ENCODE peak calls at places on chromosomes 3 and 15, in six cellular contexts. One of them, this sample, is unnamed.

GRCh38 chr3:69866988-69867720 is 127.9 kb downstream of the MITF start:
- DNase-seq in HCT116: no peak
- DNase-seq in HepG2: no peak
- DNase-seq in WTC11: no peak
- DNase-seq in H1: no peak
- DNase-seq in endothelial cell of umbilical vein: no peak
- DNase-seq in this sample: peak

GRCh38 chr3:193850084-193850619 is 257.1 kb downstream of the OPA1 start:
- DNase-seq in H1: no peak
- DNase-seq in WTC11: no peak
- DNase-seq in endothelial cell of umbilical vein: no peak
- DNase-seq in HepG2: no peak
- DNase-seq in HCT116: no peak
- DNase-seq in this sample: no peak

GRCh38 chr3:76756578-76756977 is 283.3 kb upstream of the ROBO2 start:
- DNase-seq in endothelial cell of umbilical vein: no peak
- DNase-seq in HCT116: no peak
- DNase-seq in H1: no peak
- DNase-seq in WTC11: no peak
- DNase-seq in HepG2: no peak
- DNase-seq in this sample: no peak

GRCh38 chr3:57805674-57806073 is 49.6 kb downstream of the SLMAP start:
- DNase-seq in HepG2: no peak
- DNase-seq in endothelial cell of umbilical vein: peak
- DNase-seq in H1: no peak
- DNase-seq in WTC11: no peak
- DNase-seq in HCT116: peak
- DNase-seq in this sample: peak

GRCh38 chr3:21920431-21920830 is 169.4 kb upstream of the ZNF385D start:
- DNase-seq in endothelial cell of umbilical vein: no peak
- DNase-seq in HCT116: no peak
- DNase-seq in H1: no peak
- DNase-seq in HepG2: no peak
- DNase-seq in WTC11: no peak
- DNase-seq in this sample: no peak

GRCh38 chr15:25176991-25177954 is 222.5 kb downstream of the SNRPN start:
- DNase-seq in WTC11: peak
- DNase-seq in HCT116: no peak
- DNase-seq in endothelial cell of umbilical vein: no peak
- DNase-seq in HepG2: no peak
- DNase-seq in H1: peak
- DNase-seq in this sample: no peak

GRCh38 chr15:76973362-76973743 is 21.6 kb upstream of the PSTPIP1 start:
- DNase-seq in H1: peak
- DNase-seq in HepG2: peak
- DNase-seq in WTC11: peak
- DNase-seq in endothelial cell of umbilical vein: peak
- DNase-seq in HCT116: peak
- DNase-seq in this sample: peak

GRCh38 chr15:91861223-91861622 is 7.7 kb downstream of the SLCO3A1 start:
- DNase-seq in WTC11: no peak
- DNase-seq in HepG2: no peak
- DNase-seq in HCT116: no peak
- DNase-seq in H1: no peak
- DNase-seq in endothelial cell of umbilical vein: no peak
- DNase-seq in this sample: no peak

GRCh38 chr15:48459571-48460461 is 128.6 kb downstream of the DUT start:
- DNase-seq in HCT116: peak
- DNase-seq in WTC11: no peak
- DNase-seq in endothelial cell of umbilical vein: peak
- DNase-seq in HepG2: no peak
- DNase-seq in H1: no peak
- DNase-seq in this sample: peak

GRCh38 chr3:189756651-189757078 is 125.5 kb downstream of the TP63 start:
- DNase-seq in H1: no peak
- DNase-seq in HCT116: no peak
- DNase-seq in HepG2: no peak
- DNase-seq in WTC11: no peak
- DNase-seq in endothelial cell of umbilical vein: no peak
- DNase-seq in this sample: no peak

GRCh38 chr3:102979682-102980378 is 545.0 kb downstream of the ZPLD1 start:
- DNase-seq in HepG2: no peak
- DNase-seq in endothelial cell of umbilical vein: peak
- DNase-seq in H1: no peak
- DNase-seq in HCT116: peak
- DNase-seq in WTC11: no peak
- DNase-seq in this sample: peak

GRCh38 chr3:156536524-156537316 is 18.2 kb downstream of the SSR3 start:
- DNase-seq in WTC11: no peak
- DNase-seq in HepG2: no peak
- DNase-seq in H1: no peak
- DNase-seq in endothelial cell of umbilical vein: no peak
- DNase-seq in HCT116: no peak
- DNase-seq in this sample: no peak

GRCh38 chr15:38254065-38254883 is 1.6 kb downstream of the SPRED1 start:
- DNase-seq in WTC11: no peak
- DNase-seq in endothelial cell of umbilical vein: peak
- DNase-seq in H1: no peak
- DNase-seq in HepG2: peak
- DNase-seq in HCT116: peak
- DNase-seq in this sample: peak

GRCh38 chr3:138348950-138349739 is 766 bp downstream of the MRAS start:
- DNase-seq in HCT116: no peak
- DNase-seq in HepG2: peak
- DNase-seq in H1: peak
- DNase-seq in WTC11: peak
- DNase-seq in endothelial cell of umbilical vein: peak
- DNase-seq in this sample: peak

DNA sequence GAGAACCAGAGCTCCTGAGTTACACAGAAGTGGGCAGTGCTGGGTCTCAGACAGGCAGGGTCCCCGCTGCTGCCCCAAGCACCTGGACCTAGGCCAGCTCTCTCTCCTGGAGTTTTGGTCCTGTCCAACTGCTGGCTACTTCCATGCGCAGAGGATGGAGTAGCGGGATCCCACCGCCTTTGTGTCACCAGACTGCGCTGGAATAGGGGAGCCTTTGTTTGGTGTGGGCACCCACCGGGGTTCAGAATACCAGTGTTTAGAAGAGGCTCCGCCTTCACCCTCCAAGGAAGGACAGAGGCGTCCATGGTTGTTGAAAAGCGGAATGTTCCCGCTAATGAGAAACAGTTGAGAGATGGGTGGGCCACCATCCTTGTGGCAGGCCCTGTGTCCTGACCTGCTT is 154.4 kb downstream of the DNAJB8 start:
- DNase-seq in H1: peak
- DNase-seq in HepG2: no peak
- DNase-seq in HCT116: no peak
- DNase-seq in endothelial cell of umbilical vein: no peak
- DNase-seq in WTC11: no peak
- DNase-seq in this sample: no peak
- TF ChIP-seq MAX in H1: no peak
- TF ChIP-seq MAX in HepG2: no peak
- TF ChIP-seq MAX in HCT116: no peak
- TF ChIP-seq MAX in endothelial cell of umbilical vein: no peak
- TF ChIP-seq MAX in WTC11: no peak
- TF ChIP-seq MAX in this sample: no peak

GRCh38 chr3:148694116-148694515 is 3.6 kb upstream of the AGTR1 start:
- DNase-seq in HepG2: no peak
- DNase-seq in endothelial cell of umbilical vein: no peak
- DNase-seq in H1: no peak
- DNase-seq in WTC11: no peak
- DNase-seq in HCT116: no peak
- DNase-seq in this sample: no peak

GRCh38 chr3:148698190-148698806 is 595 bp downstream of the AGTR1 start:
- DNase-seq in endothelial cell of umbilical vein: no peak
- DNase-seq in WTC11: no peak
- DNase-seq in H1: no peak
- DNase-seq in HepG2: no peak
- DNase-seq in HCT116: no peak
- DNase-seq in this sample: no peak

DNA sequence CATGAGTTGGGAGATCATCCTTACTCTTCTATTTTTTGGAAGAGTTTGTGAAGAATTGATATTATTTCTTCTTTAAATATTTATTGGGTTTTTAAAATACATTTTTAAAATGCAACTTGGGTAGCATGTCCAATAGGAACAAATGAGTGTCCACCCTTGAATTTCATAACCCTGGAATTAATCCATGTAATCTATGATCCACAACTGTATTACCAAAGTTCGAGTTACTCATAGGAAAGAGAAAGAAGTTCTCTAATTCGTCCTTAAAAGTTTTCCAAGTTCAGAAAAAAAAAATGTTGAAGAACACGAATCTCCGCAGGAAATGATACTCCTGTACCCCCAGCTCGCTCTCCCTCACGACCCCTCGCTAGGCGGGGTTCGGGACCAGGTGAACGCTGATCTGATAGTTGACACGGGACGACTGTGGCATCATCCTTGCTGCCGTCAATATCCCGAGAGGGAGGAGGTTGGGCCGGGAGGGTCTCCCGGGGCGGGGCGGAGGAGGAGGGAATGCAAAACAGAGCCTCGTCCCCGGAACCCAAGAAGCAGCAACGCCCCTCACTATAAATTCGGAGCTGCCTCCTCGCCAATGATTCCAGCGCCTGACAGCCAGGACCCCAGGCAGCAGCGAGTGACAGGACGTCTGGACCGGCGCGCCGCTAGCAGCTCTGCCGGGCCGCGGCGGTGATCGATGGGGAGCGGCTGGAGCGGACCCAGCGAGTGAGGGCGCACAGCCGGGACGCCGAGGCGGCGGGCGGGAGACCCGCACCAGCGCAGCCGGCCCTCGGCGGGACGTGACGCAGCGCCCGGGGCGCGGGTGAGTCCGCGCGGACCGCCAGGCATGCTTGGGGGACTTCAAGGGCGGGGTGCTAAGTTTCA is at the start of gene AGTR1:
- DNase-seq in HCT116: no peak
- DNase-seq in endothelial cell of umbilical vein: no peak
- DNase-seq in H1: peak
- DNase-seq in HepG2: no peak
- DNase-seq in WTC11: peak
- DNase-seq in this sample: peak
- TF ChIP-seq MAX in HCT116: no peak
- TF ChIP-seq MAX in endothelial cell of umbilical vein: no peak
- TF ChIP-seq MAX in H1: no peak
- TF ChIP-seq MAX in HepG2: peak
- TF ChIP-seq MAX in WTC11: no peak
- TF ChIP-seq MAX in this sample: no peak

GRCh38 chr3:149554826-149555225 is 80.3 kb downstream of the TM4SF4 start:
- DNase-seq in H1: no peak
- DNase-seq in HCT116: peak
- DNase-seq in endothelial cell of umbilical vein: peak
- DNase-seq in WTC11: no peak
- DNase-seq in HepG2: no peak
- DNase-seq in this sample: peak

GRCh38 chr3:149551500-149551899 is 77.0 kb downstream of the TM4SF4 start:
- DNase-seq in H1: no peak
- DNase-seq in WTC11: no peak
- DNase-seq in endothelial cell of umbilical vein: no peak
- DNase-seq in HCT116: no peak
- DNase-seq in HepG2: no peak
- DNase-seq in this sample: no peak

GRCh38 chr3:149552700-149553099 is 78.2 kb downstream of the TM4SF4 start:
- DNase-seq in HCT116: no peak
- DNase-seq in H1: no peak
- DNase-seq in endothelial cell of umbilical vein: no peak
- DNase-seq in WTC11: no peak
- DNase-seq in HepG2: no peak
- DNase-seq in this sample: no peak

GRCh38 chr3:149555941-149556340 is 81.4 kb downstream of the TM4SF4 start:
- DNase-seq in HepG2: no peak
- DNase-seq in endothelial cell of umbilical vein: no peak
- DNase-seq in H1: no peak
- DNase-seq in WTC11: no peak
- DNase-seq in HCT116: no peak
- DNase-seq in this sample: no peak

DNA sequence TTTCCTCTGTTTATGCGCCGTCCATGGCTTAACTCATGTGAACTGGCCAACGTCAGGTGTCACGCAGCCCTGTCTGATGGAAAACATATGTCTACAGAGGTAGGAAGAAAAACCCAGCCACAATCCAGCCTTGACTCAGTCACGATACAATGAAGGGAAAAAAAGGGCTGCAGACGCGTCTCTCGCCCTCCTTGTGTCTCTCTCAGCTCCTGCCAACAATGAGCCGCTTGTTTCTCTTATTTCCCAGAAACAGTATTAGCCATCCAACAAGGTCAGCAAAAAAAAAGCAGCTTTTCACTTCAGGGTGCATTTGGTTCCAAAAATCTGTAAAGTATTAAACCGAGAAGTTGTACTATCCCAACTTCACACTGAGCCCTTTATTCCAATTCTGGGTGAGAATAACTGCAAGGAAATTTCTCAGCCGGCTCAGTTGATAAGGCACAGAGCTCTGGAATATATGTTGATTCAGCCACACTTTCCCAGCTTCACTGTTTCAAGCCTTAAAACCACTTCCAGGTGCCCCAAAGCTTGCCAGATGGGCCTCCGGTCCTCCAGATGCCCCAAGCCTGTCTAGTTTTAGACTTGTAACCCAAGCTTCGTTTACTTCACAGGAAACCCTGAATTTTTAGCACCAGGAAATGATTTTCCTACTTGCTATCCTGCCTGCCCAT is 79.4 kb downstream of the TM4SF4 start:
- DNase-seq in HepG2: no peak
- DNase-seq in H1: no peak
- DNase-seq in endothelial cell of umbilical vein: peak
- DNase-seq in HCT116: no peak
- DNase-seq in WTC11: no peak
- DNase-seq in this sample: no peak
- TF ChIP-seq MAX in HepG2: no peak
- TF ChIP-seq MAX in H1: no peak
- TF ChIP-seq MAX in endothelial cell of umbilical vein: no peak
- TF ChIP-seq MAX in HCT116: no peak
- TF ChIP-seq MAX in WTC11: no peak
- TF ChIP-seq MAX in this sample: no peak

DNA sequence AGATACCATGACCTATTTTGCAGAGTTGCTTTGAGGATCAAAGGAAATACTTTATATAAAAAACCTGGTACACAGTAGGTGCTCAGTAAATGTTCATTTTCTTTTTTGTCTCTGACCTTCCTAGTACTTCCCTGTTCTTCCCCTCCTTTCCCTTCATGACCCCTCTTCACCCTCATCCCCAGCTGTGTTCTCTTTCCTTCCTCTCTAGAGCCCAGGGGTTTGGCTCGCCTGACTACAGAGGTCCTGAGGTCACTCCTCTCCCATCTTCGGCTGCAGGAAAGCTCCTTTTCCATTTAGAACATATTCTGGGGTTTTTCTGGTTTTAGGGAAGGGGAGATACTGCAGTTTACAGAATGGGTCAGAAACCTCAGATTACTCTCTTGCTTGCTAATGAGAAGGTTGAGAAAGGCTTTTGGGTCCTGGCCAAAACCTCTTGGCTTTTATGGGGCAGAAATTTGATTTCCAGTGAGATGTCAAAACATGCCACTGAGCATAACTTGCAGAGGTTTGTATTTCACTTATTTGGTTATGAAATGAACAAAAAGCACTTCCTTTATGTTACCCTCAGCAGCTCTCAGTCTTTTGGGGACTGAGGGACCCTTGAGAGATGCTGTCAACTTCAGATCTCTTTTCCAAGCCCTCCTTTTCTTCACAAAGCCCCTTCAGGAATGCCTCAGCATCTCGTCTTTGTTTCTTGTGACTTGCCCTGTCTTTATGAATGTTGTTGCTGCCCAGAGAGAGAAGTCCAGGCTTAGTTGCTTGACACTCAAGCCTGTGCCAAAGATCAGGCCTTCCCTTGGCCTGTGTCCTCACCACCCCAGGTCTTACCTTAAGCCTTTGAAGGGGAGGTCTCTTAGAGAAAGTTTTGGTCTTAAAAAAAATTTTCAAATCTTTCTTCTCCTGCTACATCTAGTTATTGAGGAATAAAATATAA is 121.7 kb upstream of the TPM1 start:
- DNase-seq in WTC11: no peak
- DNase-seq in HepG2: no peak
- DNase-seq in H1: no peak
- DNase-seq in endothelial cell of umbilical vein: no peak
- DNase-seq in HCT116: no peak
- DNase-seq in this sample: no peak
- TF ChIP-seq MAX in WTC11: no peak
- TF ChIP-seq MAX in HepG2: no peak
- TF ChIP-seq MAX in H1: no peak
- TF ChIP-seq MAX in endothelial cell of umbilical vein: no peak
- TF ChIP-seq MAX in HCT116: no peak
- TF ChIP-seq MAX in this sample: no peak